ENCODE peak calls at places on chromosome 11, in five cellular contexts. U is NCI-H774; C is caudate nucleus; J is stimulated activated CD4-positive, alpha-beta T cell treated with anti-CD3 and anti-CD28 coated beads, Interleukin-1b, Interleukin-23, amount 100 ng/mL, for 48 hours; H is GM03348. I is an unnamed sample.

GRCh38 chr11:110513521-110514450 is 84.0 kb downstream of the FDX1 start:
- DNase-seq in U (no peak), C (no peak), J (no peak), H (peak; percentile 67), I (no peak)

GRCh38 chr11:109133159-109133558 is 288.8 kb upstream of the C11orf87 start:
- DNase-seq in C (no peak), U (no peak), J (no peak), H (no peak), I (no peak)

GRCh38 chr11:2529173-2529572 is 84.4 kb downstream of the KCNQ1 start:
- DNase-seq in C (no peak), H (no peak), U (no peak), J (no peak), I (no peak)

GRCh38 chr11:2553886-2554285 is 109.1 kb downstream of the KCNQ1 start:
- DNase-seq in U (no peak), J (no peak), C (no peak), H (no peak), I (no peak)

GRCh38 chr11:118263694-118264567 is at the start of gene MPZL2:
- DNase-seq in U (peak; percentile 21), H (no peak), C (no peak), J (no peak), I (no peak)

GRCh38 chr11:128412847-128413791 is 174.2 kb downstream of the ETS1 start:
- DNase-seq in U (no peak), J (no peak), C (no peak), H (no peak), I (no peak)

GRCh38 chr11:58914821-58915543 is 24.3 kb upstream of the GLYATL1 start:
- DNase-seq in U (no peak), J (no peak), H (no peak), C (no peak), I (no peak)

GRCh38 chr11:65434667-65435179 is 12.1 kb downstream of the NEAT1 start:
- DNase-seq in U (no peak), C (no peak), J (no peak), H (no peak), I (no peak)

GRCh38 chr11:61609970-61610347 is 29.1 kb upstream of the SYT7 start:
- DNase-seq in C (peak; percentile 31), U (peak; percentile 18), H (peak; percentile 36), J (no peak), I (no peak)

GRCh38 chr11:70423523-70424505 is 25.5 kb downstream of the CTTN start:
- DNase-seq in J (peak; percentile 34), H (peak; percentile 67), U (no peak), C (no peak), I (no peak)

GRCh38 chr11:111911563-111912401 is at the start of gene CRYAB:
- DNase-seq in J (no peak), H (peak; percentile 92), C (peak; percentile 92), U (no peak), I (peak; percentile 95)

GRCh38 chr11:105609832-105610781 is at the start of gene GRIA4:
- DNase-seq in H (peak; percentile 38), U (peak; percentile 24), J (peak; percentile 5), C (peak; percentile 56), I (peak; percentile 80)

GRCh38 chr11:31815743-31816466 is 4.8 kb upstream of the PAX6 start:
- DNase-seq in U (no peak), H (no peak), J (no peak), C (no peak), I (no peak)

GRCh38 chr11:123509737-123510578 is 79.9 kb downstream of the GRAMD1B start:
- DNase-seq in H (peak; percentile 36), C (peak; percentile 69), U (peak; percentile 44), J (no peak), I (peak; percentile 87)

GRCh38 chr11:134612416-134613030 is 200.5 kb upstream of the B3GAT1 start:
- DNase-seq in H (no peak), U (no peak), J (no peak), C (no peak), I (no peak)

GRCh38 chr11:92894197-92894596 is 75.3 kb upstream of the MTNR1B start:
- DNase-seq in U (no peak), H (peak; percentile 64), C (no peak), J (no peak), I (no peak)

GRCh38 chr11:65165847-65166317 is 4.2 kb upstream of the SPDYC start:
- DNase-seq in H (no peak), J (no peak), C (no peak), U (no peak), I (no peak)

GRCh38 chr11:14232652-14233051 is 126.3 kb downstream of the RRAS2 start:
- DNase-seq in J (no peak), H (no peak), U (no peak), C (no peak), I (no peak)

GRCh38 chr11:57303990-57304579 is 20.7 kb downstream of the TNKS1BP1 start:
- DNase-seq in H (peak; percentile 53), C (no peak), J (no peak), U (peak; percentile 17), I (peak; percentile 11)

GRCh38 chr11:65891180-65892136 is 985 bp downstream of the CCDC85B start:
- DNase-seq in H (no peak), C (no peak), J (no peak), U (no peak), I (no peak)

GRCh38 chr11:2221591-2221990 is 48.8 kb downstream of the ASCL2 start:
- DNase-seq in U (no peak), H (no peak), J (no peak), C (no peak), I (no peak)

GRCh38 chr11:65493367-65494176 is 5.3 kb upstream of the MALAT1 start:
- DNase-seq in J (no peak), C (no peak), H (peak; percentile 75), U (no peak), I (peak; percentile 50)

GRCh38 chr11:97537407-97538150 is 1147.8 kb downstream of the JRKL start:
- DNase-seq in U (no peak), H (no peak), J (no peak), C (no peak), I (no peak)

GRCh38 chr11:221539-221938 is 14.0 kb downstream of the RIC8A start:
- DNase-seq in C (no peak), H (no peak), U (no peak), J (no peak), I (no peak)

GRCh38 chr11:47443028-47443700 is 5.8 kb downstream of the RAPSN start:
- DNase-seq in J (no peak), C (peak; percentile 67), U (peak; percentile 12), H (no peak), I (peak; percentile 42)

GRCh38 chr11:44872556-44872955 is 78.1 kb downstream of the TP53I11 start:
- DNase-seq in J (no peak), C (no peak), H (no peak), U (no peak), I (no peak)

GRCh38 chr11:128796275-128796674 is 70.8 kb downstream of the KCNJ1 start:
- DNase-seq in J (no peak), H (peak; percentile 61), C (no peak), U (no peak), I (no peak)

GRCh38 chr11:27600656-27601055 is 94.1 kb upstream of the LIN7C start:
- DNase-seq in C (no peak), J (no peak), U (no peak), H (no peak), I (no peak)

GRCh38 chr11:17811416-17811815 is 76.8 kb downstream of the KCNC1 start:
- DNase-seq in C (no peak), H (no peak), J (no peak), U (no peak), I (no peak)

GRCh38 chr11:845872-846271 is 3.2 kb downstream of the TSPAN4 start:
- DNase-seq in C (no peak), H (no peak), J (no peak), U (no peak), I (no peak)

GRCh38 chr11:80280737-80281136 is 839.9 kb upstream of the TENM4 start:
- DNase-seq in U (no peak), C (no peak), H (no peak), J (no peak), I (no peak)

GRCh38 chr11:7467652-7468051 is 17.7 kb upstream of the OLFML1 start:
- DNase-seq in H (no peak), J (no peak), C (no peak), U (no peak), I (no peak)

GRCh38 chr11:1443737-1444136 is 42.8 kb downstream of the MOB2 start:
- DNase-seq in H (no peak), U (no peak), C (no peak), J (no peak), I (no peak)

GRCh38 chr11:11534981-11535380 is 86.8 kb downstream of the GALNT18 start:
- DNase-seq in U (peak; percentile 36), C (no peak), H (no peak), J (no peak), I (peak; percentile 30)

GRCh38 chr11:110979696-110980095 is 265.8 kb upstream of the POU2AF2 start:
- DNase-seq in J (no peak), U (no peak), H (peak; percentile 13), C (no peak), I (no peak)

GRCh38 chr11:5384335-5384734 is 723 bp downstream of the OR51M1 start:
- DNase-seq in J (no peak), H (no peak), U (no peak), C (no peak), I (no peak)

GRCh38 chr11:92347404-92347803 is 122.8 kb downstream of the FAT3 start:
- DNase-seq in H (no peak), J (no peak), U (no peak), C (no peak), I (no peak)

GRCh38 chr11:120702656-120703055 is 191.1 kb downstream of the GRIK4 start:
- DNase-seq in J (no peak), H (no peak), U (no peak), C (no peak), I (no peak)

GRCh38 chr11:33616552-33616951 is 84.1 kb downstream of the C11orf91 start:
- DNase-seq in U (no peak), H (peak; percentile 29), C (no peak), J (no peak), I (no peak)

GRCh38 chr11:110896358-110896757 is 184.1 kb upstream of the ARHGAP20 start:
- DNase-seq in U (no peak), H (peak; percentile 71), C (no peak), J (no peak), I (no peak)

I was measured in occipital lobe.